ENCODE peak calls at places on chromosomes 5 and 9, in four cellular contexts. W, I, Y and G are unnamed samples.

GRCh38 chr5:179228341-179229121 is 116.7 kb downstream of the ADAMTS2 start:
- DNase-seq in Y (peak; percentile 75), W (no peak), I (no peak), G (no peak)

GRCh38 chr9:110246214-110246613 is 10.1 kb downstream of the TXN start:
- DNase-seq in W (no peak), Y (no peak), I (no peak), G (no peak)

GRCh38 chr5:10364186-10364689 is 10.7 kb downstream of the MARCHF6 start:
- DNase-seq in W (no peak), Y (no peak), I (no peak), G (no peak)

GRCh38 chr5:65102501-65102825 is 333.7 kb downstream of the CWC27 start:
- DNase-seq in W (no peak), I (no peak), Y (no peak), G (no peak)

GRCh38 chr5:21398511-21398910 is 1410.5 kb upstream of the CDH18 start:
- DNase-seq in Y (no peak), W (no peak), I (no peak), G (no peak)

GRCh38 chr5:56112526-56113121 is 117.9 kb upstream of the IL6ST start:
- DNase-seq in W (no peak), Y (no peak), I (peak; percentile 59), G (no peak)

GRCh38 chr5:151924564-151925395 is at the start of gene GLRA1:
- DNase-seq in Y (no peak), I (peak; percentile 31), W (no peak), G (peak; percentile 35)

GRCh38 chr5:73654171-73654811 is 28.3 kb downstream of the ARHGEF28 start:
- DNase-seq in Y (no peak), W (no peak), I (no peak), G (no peak)

GRCh38 chr9:34428325-34428958 is 29.9 kb downstream of the FAM219A start:
- DNase-seq in Y (no peak), W (no peak), I (no peak), G (no peak)

GRCh38 chr9:394347-395052 is 179.8 kb downstream of the DOCK8 start:
- DNase-seq in W (peak; percentile 41), I (no peak), Y (no peak), G (no peak)

GRCh38 chr9:129613520-129614175 is 7.3 kb downstream of the C9orf50 start:
- DNase-seq in I (no peak), W (peak; percentile 65), Y (no peak), G (peak; percentile 88)

GRCh38 chr5:132753135-132753987 is 6.1 kb downstream of the CCNI2 start:
- DNase-seq in Y (no peak), W (peak; percentile 26), I (no peak), G (peak; percentile 64)

GRCh38 chr5:179418972-179419371 is 73.7 kb upstream of the ADAMTS2 start:
- DNase-seq in W (no peak), Y (peak; percentile 8), I (no peak), G (no peak)

GRCh38 chr5:124297826-124298225 is 448.6 kb downstream of the ZNF608 start:
- DNase-seq in W (no peak), I (no peak), Y (no peak), G (no peak)

GRCh38 chr9:69471433-69471832 is 146.4 kb downstream of the ENTREP1 start:
- DNase-seq in Y (no peak), W (no peak), I (no peak), G (no peak)

GRCh38 chr9:87223397-87224246 is 274.0 kb upstream of the DAPK1 start:
- DNase-seq in W (no peak), I (no peak), Y (no peak), G (no peak)

GRCh38 chr5:95184924-95185323 is 100.0 kb downstream of the MCTP1 start:
- DNase-seq in I (no peak), Y (no peak), W (no peak), G (no peak)

DNA sequence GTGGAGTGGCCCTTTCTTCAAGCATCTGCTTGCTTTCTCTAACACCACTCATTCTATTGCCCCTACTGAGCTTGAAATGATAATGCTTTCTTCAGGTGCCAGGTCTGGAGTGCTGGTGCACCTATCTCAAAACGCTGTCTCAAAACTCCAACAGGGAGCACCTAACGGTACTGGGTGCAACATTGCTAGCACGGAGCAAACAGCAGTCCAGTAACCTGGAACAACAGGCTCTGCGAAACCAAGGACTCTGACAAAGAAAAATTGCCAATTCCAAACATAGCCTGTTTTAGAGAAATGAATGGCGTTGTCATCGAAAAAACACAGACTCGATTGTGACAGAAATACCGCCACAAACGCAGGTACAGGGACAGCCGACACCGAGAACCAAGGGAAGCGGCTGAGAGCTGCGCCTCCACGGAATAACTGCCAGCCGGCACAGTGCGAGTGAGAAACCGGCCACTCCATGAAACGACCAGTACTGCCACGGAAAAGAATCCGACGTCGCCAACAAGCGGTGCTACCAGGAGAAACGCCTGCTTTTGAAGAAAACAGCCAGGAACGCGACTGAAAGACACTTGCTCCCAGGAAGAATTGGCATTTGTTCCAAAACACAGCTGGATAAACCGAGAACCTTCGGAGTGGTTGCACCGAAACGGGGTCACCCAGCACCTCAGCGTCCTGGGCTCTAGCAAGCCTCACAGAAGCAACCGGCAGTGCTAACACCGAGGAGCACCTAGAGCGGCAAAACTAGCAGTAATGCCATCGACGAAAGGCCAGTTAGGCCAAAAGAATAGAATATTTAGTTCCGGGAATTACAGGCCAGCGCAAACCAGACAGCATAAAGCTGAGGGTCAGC is 3.0 kb downstream of the ANXA2R start:
- DNase-seq in Y (no peak), I (no peak), W (no peak), G (no peak)
- H3K27ac ChIP-seq in Y (peak overlapping the region; percentile 48), I (no peak overlapping the region), W (peak overlapping the region; percentile 48), G (peak overlapping the region; percentile 41)

GRCh38 chr9:135087899-135088347 is 455 bp downstream of the OLFM1 start:
- DNase-seq in I (no peak), Y (no peak), W (no peak), G (peak; percentile 9)
- H3K27ac ChIP-seq in I (peak overlapping the region; percentile 83), Y (no peak overlapping the region), W (no peak overlapping the region), G (no peak overlapping the region)

GRCh38 chr9:113480612-113481011 is 17.1 kb downstream of the RGS3 start:
- DNase-seq in W (no peak), I (no peak), Y (peak; percentile 29), G (no peak)

GRCh38 chr9:113482991-113483675 is 19.6 kb downstream of the RGS3 start:
- DNase-seq in W (no peak), I (no peak), Y (peak; percentile 50), G (no peak)

GRCh38 chr9:113479150-113479761 is 15.7 kb downstream of the RGS3 start:
- DNase-seq in I (no peak), Y (peak; percentile 62), W (no peak), G (no peak)

GRCh38 chr9:113482341-113482740 is 18.8 kb downstream of the RGS3 start:
- DNase-seq in W (no peak), I (no peak), Y (peak; percentile 24), G (no peak)

DNA sequence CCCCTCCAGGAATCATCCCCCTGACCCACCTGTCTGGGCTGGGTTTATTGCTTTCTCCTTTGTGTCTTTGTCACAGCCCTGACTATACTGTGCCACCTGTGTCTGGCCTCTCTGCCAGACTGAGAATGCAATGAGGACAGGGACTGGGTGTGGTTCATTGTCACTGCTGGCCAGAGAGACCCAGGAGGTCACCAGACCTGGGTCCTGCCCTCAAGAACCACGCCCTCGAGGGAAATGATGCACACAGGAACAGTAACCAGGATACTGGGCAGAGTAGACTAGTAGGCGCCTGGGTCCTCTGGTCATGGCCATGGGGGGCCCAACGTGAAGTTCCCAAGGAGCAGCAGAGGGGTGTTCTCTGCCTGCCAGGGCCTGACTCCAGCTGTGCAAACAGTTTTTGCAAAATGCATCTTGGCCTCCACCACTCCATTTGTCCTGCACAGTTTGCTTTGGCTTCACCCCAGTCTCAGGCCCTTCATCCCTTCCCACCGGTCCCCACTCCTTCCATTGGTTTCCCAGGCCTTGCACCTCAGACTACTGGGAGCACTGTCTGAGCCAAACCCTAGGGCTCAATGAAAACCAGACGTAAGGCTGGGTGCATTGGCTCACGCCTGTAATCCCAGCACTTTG is 17.8 kb downstream of the RGS3 start:
- DNase-seq in W (no peak), Y (peak; percentile 52), I (no peak), G (no peak)
- H3K27ac ChIP-seq in W (no peak overlapping the region), Y (no peak overlapping the region), I (no peak overlapping the region), G (no peak overlapping the region)

GRCh38 chr9:35729700-35730485 is 2.1 kb downstream of the TLN1 start:
- DNase-seq in W (peak; percentile 7), Y (no peak), I (peak; percentile 94), G (no peak)

GRCh38 chr9:35728041-35728971 is 3.7 kb downstream of the TLN1 start:
- DNase-seq in Y (no peak), W (peak; percentile 74), I (no peak), G (peak; percentile 25)

GRCh38 chr9:35730486-35730854 is 1.5 kb downstream of the TLN1 start:
- DNase-seq in W (no peak), Y (no peak), I (no peak), G (no peak)

GRCh38 chr9:35727676-35728040 is 4.3 kb downstream of the TLN1 start:
- DNase-seq in Y (no peak), W (no peak), I (no peak), G (no peak)

GRCh38 chr9:35729101-35729500 is 2.9 kb downstream of the TLN1 start:
- DNase-seq in I (no peak), W (no peak), Y (no peak), G (no peak)
- H3K27ac ChIP-seq in I (peak overlapping the region; percentile 95), W (no peak overlapping the region), Y (peak overlapping the region; percentile 61), G (no peak overlapping the region)